ENCODE peak calls at places on chromosomes 6 and 20, in ten cellular contexts. C is HepG2, W is erythroblast, U is uterus, Q is right lobe of liver, D is heart left ventricle, V is ovary, R is K562, O is adrenal gland, P is gastrocnemius medialis. H is an unnamed sample.

GRCh38 chr6:73460044-73460443 is 1.5 kb upstream of the MTO1 start:
- DNase-seq in V (no peak), C (no peak), R (no peak), U (no peak), Q (no peak), P (no peak), W (no peak), D (no peak), O (no peak), H (no peak)

GRCh38 chr6:7721654-7722053 is 4.2 kb upstream of the BMP6 start:
- DNase-seq in U (no peak), D (no peak), V (no peak), C (peak; percentile 39), R (peak; percentile 33), P (no peak), O (no peak), W (peak; percentile 38), Q (no peak), H (no peak)

GRCh38 chr20:32444474-32445220 is 86.5 kb downstream of the ASXL1 start:
- DNase-seq in P (no peak), Q (no peak), V (no peak), U (peak; percentile 4), R (no peak), D (no peak), W (no peak), O (no peak), C (no peak), H (no peak)

GRCh38 chr6:90978046-90978445 is 391.2 kb upstream of the MAP3K7 start:
- DNase-seq in U (no peak), C (no peak), P (no peak), Q (no peak), R (no peak), D (no peak), O (no peak), V (no peak), W (no peak), H (no peak)

GRCh38 chr6:3194535-3195376 is 32.7 kb downstream of the TUBB2B start:
- DNase-seq in U (no peak), D (peak; percentile 59), W (no peak), C (no peak), O (no peak), V (no peak), R (peak; percentile 29), P (no peak), Q (no peak), H (no peak)

GRCh38 chr20:21433329-21433890 is 36.1 kb upstream of the NKX2-4 start:
- DNase-seq in D (no peak), U (no peak), P (no peak), C (no peak), R (peak; percentile 8), Q (no peak), V (no peak), O (no peak), W (peak; percentile 10), H (no peak)

GRCh38 chr20:47503685-47504084 is 2.0 kb downstream of the NCOA3 start:
- DNase-seq in P (no peak), D (no peak), U (no peak), V (no peak), Q (no peak), C (no peak), W (peak; percentile 10), O (no peak), R (no peak), H (no peak)

GRCh38 chr6:150443621-150444020 is 74.8 kb downstream of the IYD start:
- DNase-seq in P (no peak), C (no peak), U (no peak), Q (no peak), O (no peak), V (no peak), D (no peak), W (no peak), R (no peak), H (no peak)

GRCh38 chr6:43020847-43021246 is 576 bp upstream of the RRP36 start:
- DNase-seq in R (peak; percentile 55), W (no peak), D (no peak), V (no peak), Q (no peak), P (peak; percentile 40), O (no peak), U (no peak), C (no peak), H (no peak)

GRCh38 chr6:97047473-97048201 is 123.1 kb downstream of the KLHL32 start:
- DNase-seq in W (no peak), V (no peak), R (no peak), C (no peak), Q (no peak), P (no peak), D (no peak), U (no peak), O (no peak), H (no peak)

GRCh38 chr20:63743210-63743970 is 3.8 kb downstream of the SLC2A4RG start:
- DNase-seq in U (no peak), C (no peak), R (no peak), P (no peak), D (no peak), Q (no peak), O (no peak), V (no peak), W (no peak), H (no peak)
- TF ChIP-seq POLR2A in U (no peak), C (no peak), R (no peak), P (no peak), D (no peak), Q (no peak), O (no peak), V (no peak), W (no peak), H (no peak)

GRCh38 chr20:37693629-37694626 is at the start of gene CTNNBL1:
- DNase-seq in C (peak; percentile 98), W (peak; percentile 98), U (peak; percentile 97), R (peak; percentile 98), V (peak; percentile 97), Q (peak; percentile 99), O (peak; percentile 98), P (peak; percentile 97), D (peak; percentile 98), H (peak; percentile 69)
- TF ChIP-seq POLR2A in C (peak; percentile 90), W (peak; percentile 74), U (peak; percentile 36), R (peak; percentile 71), V (peak; percentile 34), Q (peak; percentile 89), O (peak; percentile 66), P (peak; percentile 76), D (no peak), H (no peak)

GRCh38 chr6:71080151-71080550 is 123.3 kb upstream of the B3GAT2 start:
- DNase-seq in D (no peak), P (no peak), C (no peak), U (no peak), R (no peak), Q (no peak), O (no peak), W (no peak), V (no peak), H (no peak)
- TF ChIP-seq POLR2A in D (no peak), P (no peak), C (no peak), U (no peak), R (no peak), Q (no peak), O (no peak), W (no peak), V (no peak), H (no peak)

DNA sequence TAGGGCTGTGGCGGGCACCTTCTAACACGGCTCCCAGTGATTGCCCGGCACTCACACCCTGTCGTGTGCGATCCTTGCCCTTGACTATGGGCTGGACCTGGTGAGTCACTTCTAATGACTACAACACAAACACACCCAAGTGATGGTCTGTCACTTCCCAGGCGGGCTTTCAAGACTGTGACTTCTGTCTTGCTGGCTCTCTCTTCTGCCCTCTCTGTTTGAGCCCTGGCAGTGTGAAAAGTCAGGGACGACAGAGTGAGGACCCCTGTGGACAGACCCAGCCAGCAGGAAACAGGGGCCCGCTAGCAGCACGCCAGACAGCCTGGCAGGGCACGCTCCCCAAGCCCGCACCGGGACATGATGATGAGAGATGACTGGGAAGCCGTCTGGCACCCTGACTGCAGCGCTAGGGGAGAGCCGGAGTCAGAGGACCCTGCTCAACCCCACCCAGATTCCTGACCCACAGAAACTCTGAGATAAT is 43.0 kb downstream of the KIF16B start:
- DNase-seq in R (no peak), U (no peak), D (no peak), Q (no peak), P (no peak), W (no peak), O (peak; percentile 73), V (no peak), C (peak; percentile 26), H (no peak)
- TF ChIP-seq POLR2A in R (no peak), U (no peak), D (no peak), Q (no peak), P (no peak), W (no peak), O (peak; percentile 29), V (no peak), C (no peak), H (no peak)

DNA sequence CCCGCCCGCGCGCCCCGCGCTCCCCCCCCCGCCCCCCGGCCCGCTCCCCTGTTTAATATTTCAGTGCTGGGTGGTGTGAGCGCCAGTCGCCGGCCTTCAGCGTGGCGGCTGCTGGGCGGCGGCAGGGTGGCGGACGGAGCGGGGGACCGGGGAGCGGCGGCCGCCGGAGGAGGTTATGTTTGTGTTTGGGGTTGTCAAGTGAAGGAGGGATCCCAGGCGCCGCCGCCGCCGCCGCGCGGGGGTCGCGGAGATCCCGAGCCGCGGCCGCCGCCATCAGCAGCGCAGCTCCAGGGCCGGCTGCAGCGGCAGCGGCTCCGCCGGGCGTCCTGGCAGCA is at the start of gene HIVEP1:
- DNase-seq in U (peak; percentile 40), D (peak; percentile 25), R (peak; percentile 50), P (peak; percentile 23), W (peak; percentile 78), C (no peak), O (no peak), V (no peak), Q (no peak), H (no peak)
- TF ChIP-seq POLR2A in U (no peak), D (no peak), R (no peak), P (peak; percentile 36), W (no peak), C (no peak), O (peak; percentile 45), V (peak; percentile 56), Q (no peak), H (no peak)

H was measured in GM12891.